ENCODE peak calls at places on chromosome 7, in eight cellular contexts. V, Y, G, T, P, L, E and N are unnamed samples.

GRCh38 chr7:69367785-69368184 is 230.5 kb upstream of the AUTS2 start:
- DNase-seq in G (no peak), V (no peak), Y (peak; percentile 23), T (no peak), L (no peak), P (no peak), E (no peak), N (no peak)

GRCh38 chr7:26363465-26363864 is 71.8 kb downstream of the SNX10 start:
- DNase-seq in P (no peak), L (no peak), E (no peak), V (no peak), T (no peak), G (no peak), Y (no peak), N (no peak)

GRCh38 chr7:41255113-41255512 is 447.8 kb downstream of the INHBA start:
- DNase-seq in L (no peak), E (no peak), P (no peak), T (no peak), G (no peak), V (no peak), Y (no peak), N (no peak)

GRCh38 chr7:43463401-43463980 is 119.4 kb upstream of the STK17A start:
- DNase-seq in P (no peak), G (no peak), E (no peak), T (peak; percentile 82), L (no peak), Y (no peak), V (no peak), N (no peak)

GRCh38 chr7:66413379-66414114 is 208.4 kb downstream of the TPST1 start:
- DNase-seq in P (peak; percentile 88), Y (no peak), E (peak; percentile 88), L (peak; percentile 75), G (peak; percentile 97), V (peak; percentile 92), T (peak; percentile 78), N (peak; percentile 73)

GRCh38 chr7:38424750-38425463 is 151.5 kb upstream of the TARP start:
- DNase-seq in V (no peak), L (no peak), E (no peak), G (no peak), P (no peak), T (no peak), Y (no peak), N (no peak)

GRCh38 chr7:155751409-155751808 is 60.9 kb downstream of the SHH start:
- DNase-seq in P (no peak), L (no peak), T (no peak), Y (no peak), E (no peak), G (no peak), V (no peak), N (no peak)

GRCh38 chr7:123929107-123929506 is 4.1 kb downstream of the SPAM1 start:
- DNase-seq in T (peak; percentile 67), E (no peak), Y (no peak), P (no peak), L (no peak), G (no peak), V (no peak), N (no peak)

GRCh38 chr7:134364619-134365037 is 47.9 kb upstream of the SLC35B4 start:
- DNase-seq in Y (peak; percentile 28), V (no peak), P (peak; percentile 30), T (peak; percentile 94), G (no peak), L (no peak), E (no peak), N (no peak)

GRCh38 chr7:26399309-26399610 is 107.6 kb downstream of the SNX10 start:
- DNase-seq in T (no peak), E (no peak), L (no peak), P (peak; percentile 33), V (no peak), G (peak; percentile 41), Y (no peak), N (no peak)

GRCh38 chr7:77580762-77581350 is 43.8 kb downstream of the PTPN12 start:
- DNase-seq in V (no peak), E (no peak), P (no peak), T (no peak), Y (peak; percentile 31), L (no peak), G (no peak), N (no peak)

GRCh38 chr7:23026164-23026563 is 12.2 kb upstream of the HYCC1 start:
- DNase-seq in G (no peak), Y (no peak), P (no peak), E (no peak), T (peak; percentile 63), V (no peak), L (no peak), N (no peak)

GRCh38 chr7:120833551-120833950 is 24.4 kb downstream of the TSPAN12 start:
- DNase-seq in E (no peak), Y (no peak), G (no peak), T (no peak), P (no peak), L (no peak), V (no peak), N (no peak)

GRCh38 chr7:57425969-57426628 is 23.9 kb upstream of the ZNF716 start:
- DNase-seq in V (peak; percentile 72), P (no peak), T (no peak), E (no peak), Y (no peak), L (no peak), G (no peak), N (no peak)
- TF ChIP-seq CTCF in V (no peak), P (peak; percentile 13), T (no peak), E (peak; percentile 10), Y (peak; percentile 16), L (no peak), G (no peak), N (no peak)

DNA sequence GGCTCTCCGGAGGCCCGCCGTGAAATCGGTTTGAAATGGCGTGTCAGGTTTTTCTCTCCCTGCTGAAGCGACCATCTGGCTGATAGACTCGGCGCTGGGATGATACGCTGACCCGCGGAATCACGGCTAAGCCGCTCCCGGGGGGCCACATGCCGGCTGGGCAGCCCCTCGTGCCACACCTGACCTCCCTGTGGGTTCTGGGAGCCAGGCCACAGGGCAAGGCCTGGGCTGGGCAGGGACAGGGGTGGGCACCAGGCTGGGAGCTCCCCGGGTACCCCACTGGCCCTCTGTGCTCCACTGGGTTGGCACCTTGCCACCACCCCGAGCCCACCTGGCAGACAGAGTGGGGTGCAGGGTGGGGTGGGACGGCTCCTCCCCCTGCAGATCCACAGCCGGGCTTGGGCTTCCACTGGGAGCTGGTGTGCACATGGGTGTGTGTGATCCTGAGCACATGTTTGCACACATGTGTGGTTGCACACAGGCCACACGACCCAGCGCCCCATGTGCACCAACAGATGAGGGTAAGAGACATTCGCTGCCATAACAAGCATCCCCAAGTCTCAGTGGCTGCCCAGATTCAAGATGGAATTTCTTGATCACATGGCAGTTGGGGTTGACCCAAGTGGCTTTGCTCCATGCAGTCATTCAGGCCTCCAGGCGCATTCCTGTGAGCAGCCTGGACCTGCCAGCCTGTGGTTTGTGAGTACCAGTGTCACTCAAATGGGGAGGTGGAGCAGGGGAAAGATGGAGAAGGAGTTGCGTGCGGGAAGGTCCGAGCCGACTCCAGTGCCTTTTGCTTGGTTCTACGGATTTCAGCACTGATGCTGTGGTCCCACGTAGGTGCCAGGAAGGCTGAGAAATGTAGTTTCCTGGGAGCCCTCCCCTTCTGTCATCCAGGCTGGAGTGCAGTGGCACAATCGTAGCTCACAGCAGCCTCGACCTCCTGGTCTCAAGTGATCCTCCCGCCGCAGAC is 79.7 kb downstream of the UNCX start:
- DNase-seq in E (no peak), Y (no peak), P (no peak), G (no peak), V (no peak), T (peak; percentile 8), L (no peak), N (no peak)
- TF ChIP-seq CTCF in E (no peak), Y (no peak), P (no peak), G (no peak), V (no peak), T (no peak), L (no peak), N (no peak)

DNA sequence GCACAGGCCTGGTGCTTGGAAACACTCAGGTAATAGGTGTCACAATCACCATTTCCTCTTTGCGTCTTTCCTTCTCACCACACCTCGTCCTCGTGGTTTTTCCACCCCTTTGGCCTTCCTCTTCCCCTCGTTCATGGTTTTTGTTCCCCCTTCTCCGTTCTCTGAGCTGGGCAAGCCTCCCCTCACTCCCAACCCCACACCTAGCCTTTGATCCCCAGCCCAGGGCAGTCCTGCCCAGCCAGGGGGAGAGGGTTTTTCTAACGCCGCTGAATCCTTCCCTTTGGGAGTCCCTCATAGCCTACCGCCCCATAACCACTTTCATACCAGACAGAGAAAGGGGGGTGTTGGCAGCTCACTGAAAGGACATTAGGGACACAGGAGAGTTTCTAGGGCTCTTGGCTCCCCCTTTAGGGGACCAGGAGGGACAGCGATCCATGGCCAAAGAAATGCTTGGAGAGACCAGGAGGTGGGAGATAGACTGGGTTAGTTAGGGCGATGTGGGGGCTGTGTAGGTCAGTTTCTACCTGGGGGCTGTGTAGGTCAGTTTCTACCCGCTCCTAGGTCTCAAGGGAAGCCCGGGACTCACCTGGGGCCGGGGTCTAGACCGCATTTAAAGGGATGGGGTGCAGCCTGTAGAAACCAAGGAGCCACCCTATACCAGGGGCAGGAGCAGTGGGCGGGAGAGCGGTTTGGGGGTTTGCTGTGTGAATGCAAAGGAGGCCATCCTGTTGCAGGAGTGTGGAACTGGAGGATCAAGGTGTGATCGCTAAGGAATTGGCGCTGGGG is 1.4 kb downstream of the EPHB4 start:
- DNase-seq in Y (peak; percentile 25), G (no peak), V (no peak), P (peak; percentile 50), E (peak; percentile 38), T (peak; percentile 50), L (no peak), N (no peak)
- TF ChIP-seq CTCF in Y (peak; percentile 60), G (peak; percentile 30), V (no peak), P (peak; percentile 54), E (no peak), T (peak; percentile 34), L (no peak), N (no peak)

DNA sequence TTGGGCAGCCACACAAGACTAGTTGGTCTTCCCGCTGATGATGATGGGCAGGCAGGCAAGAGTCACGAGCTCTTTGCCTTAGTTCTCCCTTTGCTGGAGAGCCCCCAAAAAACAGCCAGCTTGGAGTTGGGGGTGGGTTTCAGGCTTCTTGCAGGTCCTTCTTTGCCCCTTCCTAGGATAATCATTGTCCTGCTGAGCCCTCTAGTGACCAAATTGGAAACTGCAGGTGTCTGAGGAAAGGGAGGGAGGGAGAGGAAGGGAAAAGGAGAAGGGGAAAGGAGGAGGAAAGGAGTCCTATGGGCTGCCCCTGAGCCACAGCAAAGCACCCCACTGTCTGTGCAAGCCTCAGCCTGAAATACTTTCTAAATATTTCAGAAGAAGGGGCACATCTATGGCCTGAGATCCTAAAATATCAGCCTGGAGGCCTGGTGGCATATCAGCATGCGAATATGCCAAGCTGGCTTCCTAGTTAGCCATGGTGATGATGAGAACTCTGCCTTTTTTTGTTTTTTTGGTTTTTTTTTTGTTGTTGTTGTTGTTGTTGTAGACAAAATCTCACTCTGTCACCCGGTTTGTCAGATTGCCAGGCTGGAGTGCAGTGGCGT is 165.5 kb upstream of the KMT2E start:
- DNase-seq in L (no peak), V (no peak), P (peak; percentile 48), E (peak; percentile 46), Y (no peak), G (peak; percentile 79), T (peak; percentile 42), N (peak; percentile 61)
- TF ChIP-seq CTCF in L (peak; percentile 85), V (no peak), P (peak; percentile 95), E (peak; percentile 80), Y (peak; percentile 85), G (peak; percentile 88), T (peak; percentile 92), N (no peak)

GRCh38 chr7:158782638-158783490 is 46.4 kb downstream of the ESYT2 start:
- DNase-seq in E (no peak), L (peak; percentile 76), P (peak; percentile 50), Y (no peak), V (peak; percentile 88), T (peak; percentile 44), G (no peak), N (no peak)
- TF ChIP-seq CTCF in E (no peak), L (peak; percentile 30), P (peak; percentile 49), Y (peak; percentile 18), V (no peak), T (peak; percentile 41), G (peak; percentile 45), N (no peak)

GRCh38 chr7:125316451-125316850 is 386.8 kb upstream of the POT1 start:
- DNase-seq in E (peak; percentile 11), P (no peak), V (no peak), T (peak; percentile 82), Y (no peak), L (no peak), G (peak; percentile 91), N (no peak)
- TF ChIP-seq CTCF in E (no peak), P (no peak), V (no peak), T (peak; percentile 86), Y (no peak), L (no peak), G (peak; percentile 70), N (no peak)